ENCODE peak calls at places on chromosomes 5 and 9, in seven cellular contexts. G, E, A, M, C, N and O are unnamed samples.

GRCh38 chr5:146151970-146152369 is 30.5 kb downstream of the LARS1 start:
- DNase-seq in G (no peak), E (no peak), A (no peak), M (no peak), C (no peak), N (no peak), O (no peak)

GRCh38 chr5:36452394-36453100 is 150.8 kb upstream of the RANBP3L start:
- DNase-seq in G (no peak), E (no peak), A (no peak), M (no peak), C (no peak), N (no peak), O (no peak)

GRCh38 chr5:162488077-162488476 is 420.5 kb downstream of the GABRG2 start:
- DNase-seq in G (no peak), E (no peak), A (no peak), M (no peak), C (peak), N (no peak), O (no peak)

GRCh38 chr5:176415240-176416122 is 858 bp downstream of the CLTB start:
- DNase-seq in G (peak), E (peak), A (peak), M (peak), C (peak), N (no peak), O (peak)

GRCh38 chr5:96229173-96229572 is 203.9 kb downstream of the PCSK1 start:
- DNase-seq in G (no peak), E (no peak), A (no peak), M (no peak), C (no peak), N (no peak), O (no peak)

GRCh38 chr5:133751846-133752245 is 139.5 kb upstream of the FSTL4 start:
- DNase-seq in G (no peak), E (no peak), A (no peak), M (no peak), C (no peak), N (no peak), O (no peak)

GRCh38 chr5:170444969-170445505 is 55.9 kb upstream of the KCNMB1 start:
- DNase-seq in G (no peak), E (no peak), A (no peak), M (no peak), C (no peak), N (no peak), O (no peak)

GRCh38 chr9:70933318-70933717 is 188.1 kb downstream of the TRPM3 start:
- DNase-seq in G (no peak), E (no peak), A (no peak), M (no peak), C (peak), N (no peak), O (no peak)

GRCh38 chr5:32420506-32420905 is 24.0 kb downstream of the ZFR start:
- DNase-seq in G (no peak), E (no peak), A (no peak), M (no peak), C (peak), N (no peak), O (no peak)

GRCh38 chr5:65812648-65813047 is 90.6 kb downstream of the NLN start:
- DNase-seq in G (no peak), E (no peak), A (peak), M (no peak), C (no peak), N (no peak), O (no peak)

GRCh38 chr9:98429613-98430012 is 174.2 kb upstream of the TBC1D2 start:
- DNase-seq in G (no peak), E (no peak), A (no peak), M (no peak), C (peak), N (no peak), O (no peak)

GRCh38 chr5:154753792-154754191 is 1.4 kb upstream of the LARP1 start:
- DNase-seq in G (no peak), E (no peak), A (peak), M (peak), C (peak), N (no peak), O (no peak)

GRCh38 chr5:132098151-132098594 is 24.6 kb downstream of the CSF2 start:
- DNase-seq in G (no peak), E (no peak), A (no peak), M (no peak), C (no peak), N (no peak), O (no peak)

GRCh38 chr5:5080790-5081189 is 59.3 kb upstream of the ADAMTS16 start:
- DNase-seq in G (no peak), E (no peak), A (no peak), M (no peak), C (no peak), N (no peak), O (no peak)

DNA sequence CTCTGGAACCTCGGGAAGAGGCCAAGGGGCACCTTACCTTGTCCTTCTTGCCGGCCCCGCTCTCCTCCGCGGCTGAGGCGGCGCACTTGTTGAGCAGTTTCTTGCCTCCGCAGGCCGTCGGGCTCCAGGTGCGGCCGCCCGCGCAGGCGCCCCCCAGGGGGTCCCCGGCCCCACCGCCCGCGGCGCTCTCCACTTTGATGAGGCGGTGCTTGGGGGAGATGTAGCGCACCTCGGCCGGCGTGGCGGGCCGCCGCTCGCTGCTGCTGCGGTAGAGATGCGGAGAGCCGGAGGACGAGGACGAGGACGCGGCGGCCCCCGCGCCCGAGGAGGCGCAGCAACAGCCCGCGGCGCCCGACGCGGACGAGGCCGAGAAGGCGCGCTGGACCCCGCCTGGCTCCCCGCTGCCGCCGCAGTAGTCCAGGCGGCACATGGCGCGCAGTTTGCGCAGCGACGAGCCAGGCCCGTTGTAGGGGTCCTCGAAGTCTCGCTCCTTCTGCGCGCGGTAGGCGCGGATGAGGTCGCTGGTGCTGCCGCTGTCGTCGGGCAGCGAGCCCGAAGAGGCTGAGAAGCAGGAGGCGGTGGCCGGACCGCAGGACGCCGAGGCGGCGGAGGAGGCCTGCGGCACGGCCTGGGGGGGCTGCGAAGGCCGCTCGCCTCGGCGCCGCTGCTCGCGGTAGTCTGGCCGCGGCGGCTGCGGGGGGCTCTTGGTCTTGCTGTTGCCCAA is 973 bp downstream of the SHB start:
- DNase-seq in G (peak), E (peak), A (no peak), M (peak), C (no peak), N (no peak), O (no peak)
- TF ChIP-seq CTCF in G (no peak), E (no peak), A (no peak), M (no peak), C (no peak), N (no peak), O (no peak)

DNA sequence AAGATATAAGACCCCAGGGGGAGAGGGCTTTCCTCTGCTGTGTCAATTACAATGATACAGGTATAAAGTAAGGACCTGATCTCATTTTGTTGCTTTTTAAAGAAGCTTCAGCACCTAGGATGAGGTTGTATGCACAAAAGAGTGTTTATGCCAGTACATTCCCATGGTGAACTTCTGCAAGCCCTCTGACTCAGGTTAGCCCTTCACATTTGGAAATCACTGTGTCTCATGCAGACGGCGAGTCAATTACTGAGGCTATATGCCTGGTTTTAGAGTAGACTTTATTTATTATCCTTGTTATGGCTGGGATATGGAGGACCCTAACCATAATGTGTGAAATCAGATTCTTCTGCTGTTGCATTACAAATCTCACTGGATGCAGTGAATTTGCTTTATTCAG is 233.2 kb downstream of the ZNF608 start:
- DNase-seq in G (no peak), E (no peak), A (no peak), M (no peak), C (no peak), N (no peak), O (no peak)
- TF ChIP-seq CTCF in G (no peak), E (no peak), A (no peak), M (no peak), C (no peak), N (no peak), O (no peak)

DNA sequence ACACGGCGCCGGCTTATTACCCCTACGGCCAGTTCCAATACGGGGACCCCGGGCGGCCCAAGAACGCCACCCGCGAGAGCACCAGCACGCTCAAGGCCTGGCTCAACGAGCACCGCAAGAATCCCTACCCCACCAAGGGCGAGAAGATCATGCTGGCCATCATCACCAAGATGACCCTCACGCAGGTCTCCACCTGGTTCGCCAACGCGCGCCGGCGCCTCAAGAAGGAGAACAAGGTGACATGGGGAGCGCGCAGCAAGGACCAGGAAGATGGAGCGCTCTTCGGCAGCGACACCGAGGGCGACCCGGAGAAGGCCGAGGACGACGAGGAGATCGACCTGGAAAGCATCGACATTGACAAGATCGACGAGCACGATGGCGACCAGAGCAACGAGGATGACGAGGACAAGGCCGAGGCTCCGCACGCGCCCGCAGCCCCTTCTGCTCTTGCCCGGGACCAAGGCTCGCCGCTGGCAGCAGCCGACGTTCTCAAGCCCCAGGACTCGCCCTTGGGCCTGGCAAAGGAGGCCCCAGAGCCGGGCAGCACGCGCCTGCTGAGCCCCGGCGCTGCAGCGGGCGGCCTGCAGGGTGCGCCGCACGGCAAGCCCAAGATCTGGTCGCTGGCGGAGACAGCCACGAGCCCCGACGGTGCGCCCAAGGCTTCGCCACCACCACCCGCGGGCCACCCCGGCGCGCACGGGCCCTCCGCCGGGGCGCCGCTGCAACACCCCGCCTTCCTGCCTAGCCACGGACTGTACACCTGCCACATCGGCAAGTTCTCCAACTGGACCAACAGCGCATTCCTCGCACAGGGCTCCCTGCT is 3.9 kb downstream of the IRX1 start:
- DNase-seq in G (no peak), E (peak), A (no peak), M (no peak), C (no peak), N (no peak), O (no peak)
- TF ChIP-seq CTCF in G (no peak), E (no peak), A (no peak), M (no peak), C (no peak), N (peak), O (no peak)

GRCh38 chr5:10145922-10146321 is 103.8 kb downstream of the ATPSCKMT start:
- DNase-seq in G (no peak), E (no peak), A (peak), M (no peak), C (peak), N (no peak), O (no peak)
- TF ChIP-seq CTCF in G (peak), E (no peak), A (peak), M (no peak), C (peak), N (no peak), O (no peak)

GRCh38 chr5:15791859-15792258 is 291.9 kb downstream of the FBXL7 start:
- DNase-seq in G (no peak), E (no peak), A (no peak), M (no peak), C (no peak), N (no peak), O (no peak)

GRCh38 chr5:15797116-15797515 is 297.1 kb downstream of the FBXL7 start:
- DNase-seq in G (no peak), E (no peak), A (no peak), M (no peak), C (no peak), N (no peak), O (no peak)

GRCh38 chr5:15796557-15796956 is 296.6 kb downstream of the FBXL7 start:
- DNase-seq in G (no peak), E (no peak), A (no peak), M (no peak), C (no peak), N (no peak), O (no peak)

GRCh38 chr5:15796096-15796495 is 296.1 kb downstream of the FBXL7 start:
- DNase-seq in G (no peak), E (no peak), A (no peak), M (no peak), C (no peak), N (no peak), O (no peak)

DNA sequence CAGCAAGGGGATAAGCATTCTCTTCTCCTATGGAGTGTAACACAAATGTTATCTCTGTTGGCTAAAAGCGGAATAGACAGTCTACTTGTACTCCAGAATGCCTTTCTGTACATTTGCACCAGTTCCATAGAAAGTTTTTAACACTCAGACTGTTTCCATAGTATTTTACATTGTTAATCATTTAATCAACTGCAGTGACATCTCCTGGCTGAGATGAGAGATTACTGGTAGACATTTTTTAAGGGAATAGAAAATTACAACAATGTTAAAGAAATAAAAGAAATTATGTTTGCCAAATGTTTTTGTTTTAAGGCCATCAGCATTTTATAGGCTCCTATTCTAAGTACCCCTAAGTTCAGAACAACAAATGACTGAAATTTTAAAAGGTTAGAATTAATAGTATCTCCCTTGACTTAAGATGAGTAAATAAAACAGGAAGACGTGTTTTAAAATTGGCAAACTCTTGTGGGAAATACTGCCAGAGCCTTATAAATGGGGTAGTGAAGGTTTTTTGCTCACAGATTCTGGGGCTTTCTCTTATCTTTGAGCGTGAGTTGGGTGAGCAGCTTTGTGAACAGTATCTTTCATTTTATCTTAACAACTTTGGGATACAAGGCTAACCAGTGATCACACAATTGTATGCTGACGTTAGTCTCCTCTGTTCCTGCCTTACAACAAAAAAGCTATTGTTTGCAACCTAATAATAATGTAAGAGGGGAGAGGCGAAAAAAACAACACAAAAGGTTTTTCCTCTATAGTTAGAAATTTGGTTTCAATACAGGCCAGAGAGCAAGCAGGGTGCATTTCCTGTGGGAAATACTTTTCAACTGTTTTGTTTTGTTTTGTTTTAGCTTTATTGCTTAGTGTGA is 294.4 kb downstream of the FBXL7 start:
- DNase-seq in G (no peak), E (no peak), A (no peak), M (no peak), C (peak), N (no peak), O (no peak)
- TF ChIP-seq CTCF in G (peak), E (no peak), A (peak), M (peak), C (peak), N (no peak), O (no peak)

DNA sequence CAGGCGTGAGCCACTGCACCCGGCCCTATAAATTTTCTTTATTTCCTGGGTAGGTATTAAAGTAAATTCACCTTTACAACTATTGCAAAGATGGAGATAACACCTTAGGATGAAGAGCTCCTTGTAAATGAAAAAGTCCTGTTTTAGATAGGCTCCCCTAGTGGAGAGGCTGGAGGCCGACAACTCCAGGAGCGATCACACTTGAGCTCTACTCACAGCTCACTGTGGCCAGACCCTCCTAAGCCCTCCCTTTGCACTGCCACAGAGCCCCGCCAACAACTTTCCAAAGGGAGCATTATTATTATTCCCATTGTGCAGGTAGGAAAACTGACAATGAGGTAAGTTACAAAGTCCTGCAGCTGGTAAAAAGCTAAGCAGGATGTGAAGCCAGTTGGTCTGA is 139.1 kb upstream of the ERCC6L2 start:
- DNase-seq in G (no peak), E (peak), A (no peak), M (no peak), C (no peak), N (no peak), O (no peak)
- TF ChIP-seq CTCF in G (no peak), E (peak), A (peak), M (no peak), C (peak), N (peak), O (no peak)

GRCh38 chr9:121325387-121325786 is 44.7 kb downstream of the STOM start:
- DNase-seq in G (no peak), E (no peak), A (no peak), M (no peak), C (no peak), N (no peak), O (no peak)
- TF ChIP-seq CTCF in G (no peak), E (no peak), A (no peak), M (no peak), C (no peak), N (no peak), O (no peak)

GRCh38 chr5:100518377-100518776 is 16.8 kb upstream of the FAM174A start:
- DNase-seq in G (no peak), E (peak), A (no peak), M (no peak), C (no peak), N (no peak), O (no peak)
- TF ChIP-seq CTCF in G (no peak), E (no peak), A (no peak), M (no peak), C (no peak), N (no peak), O (no peak)

GRCh38 chr5:62603934-62604333 is 25.3 kb downstream of the LRRC70 start:
- DNase-seq in G (no peak), E (no peak), A (no peak), M (no peak), C (no peak), N (no peak), O (no peak)

GRCh38 chr5:62597314-62597713 is 18.7 kb downstream of the LRRC70 start:
- DNase-seq in G (no peak), E (no peak), A (no peak), M (no peak), C (no peak), N (no peak), O (no peak)

GRCh38 chr5:62596691-62597090 is 18.1 kb downstream of the LRRC70 start:
- DNase-seq in G (no peak), E (no peak), A (no peak), M (no peak), C (no peak), N (no peak), O (no peak)

GRCh38 chr5:62596096-62596495 is 17.5 kb downstream of the LRRC70 start:
- DNase-seq in G (no peak), E (no peak), A (no peak), M (no peak), C (no peak), N (no peak), O (no peak)

GRCh38 chr5:62600560-62601252 is 22.1 kb downstream of the LRRC70 start:
- DNase-seq in G (no peak), E (no peak), A (no peak), M (no peak), C (no peak), N (no peak), O (no peak)
- TF ChIP-seq CTCF in G (no peak), E (no peak), A (no peak), M (no peak), C (no peak), N (no peak), O (no peak)

GRCh38 chr5:142145106-142145900 is 36.7 kb downstream of the NDFIP1 start:
- DNase-seq in G (no peak), E (peak), A (peak), M (peak), C (peak), N (no peak), O (peak)
- TF ChIP-seq CTCF in G (peak), E (no peak), A (peak), M (peak), C (peak), N (peak), O (peak)